ENCODE peak calls at places on chromosomes 13 and 19, in seven cellular contexts. One of them, this sample, is unnamed.

GRCh38 chr13:44149821-44150220 is 223.8 kb upstream of the SERP2 start:
- DNase-seq in HFF-Myc: no peak
- DNase-seq in fibroblast of pulmonary artery: no peak
- DNase-seq in fibroblast of mammary gland: no peak
- DNase-seq in globus pallidus: no peak
- DNase-seq in COLO829: no peak
- DNase-seq in osteocyte: no peak
- DNase-seq in this sample: no peak

GRCh38 chr19:47891622-47891922 is 5.5 kb upstream of the SULT2A1 start:
- DNase-seq in HFF-Myc: no peak
- DNase-seq in fibroblast of pulmonary artery: no peak
- DNase-seq in osteocyte: no peak
- DNase-seq in COLO829: no peak
- DNase-seq in globus pallidus: no peak
- DNase-seq in fibroblast of mammary gland: no peak
- DNase-seq in this sample: no peak

GRCh38 chr13:73893833-73894232 is 240.4 kb downstream of the KLF12 start:
- DNase-seq in osteocyte: no peak
- DNase-seq in fibroblast of pulmonary artery: no peak
- DNase-seq in fibroblast of mammary gland: no peak
- DNase-seq in COLO829: no peak
- DNase-seq in HFF-Myc: no peak
- DNase-seq in globus pallidus: no peak
- DNase-seq in this sample: no peak

GRCh38 chr19:10797541-10798256 is 38.3 kb downstream of the TMED1 start:
- DNase-seq in fibroblast of mammary gland: no peak
- DNase-seq in osteocyte: no peak
- DNase-seq in HFF-Myc: no peak
- DNase-seq in globus pallidus: peak; percentile 27
- DNase-seq in fibroblast of pulmonary artery: peak; percentile 49
- DNase-seq in COLO829: no peak
- DNase-seq in this sample: peak; percentile 76

GRCh38 chr13:38348890-38349289 is 761 bp upstream of the UFM1 start:
- DNase-seq in fibroblast of pulmonary artery: peak; percentile 31
- DNase-seq in COLO829: peak; percentile 22
- DNase-seq in fibroblast of mammary gland: peak; percentile 64
- DNase-seq in osteocyte: no peak
- DNase-seq in HFF-Myc: no peak
- DNase-seq in globus pallidus: peak; percentile 6
- DNase-seq in this sample: no peak

GRCh38 chr19:7418575-7418974 is 69.8 kb downstream of the ARHGEF18 start:
- DNase-seq in globus pallidus: no peak
- DNase-seq in HFF-Myc: no peak
- DNase-seq in fibroblast of pulmonary artery: no peak
- DNase-seq in osteocyte: no peak
- DNase-seq in fibroblast of mammary gland: no peak
- DNase-seq in COLO829: no peak
- DNase-seq in this sample: no peak

GRCh38 chr19:31266196-31266595 is 83.0 kb downstream of the TSHZ3 start:
- DNase-seq in osteocyte: no peak
- DNase-seq in COLO829: no peak
- DNase-seq in HFF-Myc: no peak
- DNase-seq in globus pallidus: no peak
- DNase-seq in fibroblast of mammary gland: no peak
- DNase-seq in fibroblast of pulmonary artery: no peak
- DNase-seq in this sample: no peak

GRCh38 chr19:35528218-35529038 is at the start of gene SBSN:
- DNase-seq in HFF-Myc: no peak
- DNase-seq in COLO829: no peak
- DNase-seq in osteocyte: no peak
- DNase-seq in fibroblast of mammary gland: peak; percentile 93
- DNase-seq in fibroblast of pulmonary artery: peak; percentile 68
- DNase-seq in globus pallidus: no peak
- DNase-seq in this sample: no peak

GRCh38 chr19:7677664-7678311 is 898 bp downstream of the MCEMP1 start:
- DNase-seq in osteocyte: no peak
- DNase-seq in globus pallidus: no peak
- DNase-seq in COLO829: no peak
- DNase-seq in fibroblast of mammary gland: no peak
- DNase-seq in HFF-Myc: no peak
- DNase-seq in fibroblast of pulmonary artery: no peak
- DNase-seq in this sample: no peak

GRCh38 chr13:34421849-34422475 is 520.1 kb upstream of the NBEA start:
- DNase-seq in fibroblast of pulmonary artery: peak; percentile 7
- DNase-seq in osteocyte: no peak
- DNase-seq in globus pallidus: no peak
- DNase-seq in COLO829: no peak
- DNase-seq in fibroblast of mammary gland: no peak
- DNase-seq in HFF-Myc: no peak
- DNase-seq in this sample: no peak

GRCh38 chr13:85148009-85148408 is 651.2 kb downstream of the SLITRK6 start:
- DNase-seq in HFF-Myc: no peak
- DNase-seq in COLO829: no peak
- DNase-seq in globus pallidus: peak; percentile 2
- DNase-seq in fibroblast of mammary gland: no peak
- DNase-seq in fibroblast of pulmonary artery: peak; percentile 53
- DNase-seq in osteocyte: no peak
- DNase-seq in this sample: no peak

GRCh38 chr13:25744176-25744575 is 307.6 kb downstream of the SHISA2 start:
- DNase-seq in HFF-Myc: no peak
- DNase-seq in fibroblast of pulmonary artery: no peak
- DNase-seq in fibroblast of mammary gland: no peak
- DNase-seq in osteocyte: no peak
- DNase-seq in COLO829: no peak
- DNase-seq in globus pallidus: no peak
- DNase-seq in this sample: no peak

GRCh38 chr13:67299072-67299635 is 69.0 kb upstream of the PCDH9 start:
- DNase-seq in COLO829: peak; percentile 14
- DNase-seq in HFF-Myc: no peak
- DNase-seq in fibroblast of pulmonary artery: peak; percentile 94
- DNase-seq in fibroblast of mammary gland: peak; percentile 95
- DNase-seq in osteocyte: no peak
- DNase-seq in globus pallidus: no peak
- DNase-seq in this sample: no peak

GRCh38 chr19:5243878-5244277 is 96.7 kb downstream of the PTPRS start:
- DNase-seq in globus pallidus: no peak
- DNase-seq in fibroblast of mammary gland: no peak
- DNase-seq in HFF-Myc: no peak
- DNase-seq in COLO829: no peak
- DNase-seq in fibroblast of pulmonary artery: no peak
- DNase-seq in osteocyte: no peak
- DNase-seq in this sample: no peak

GRCh38 chr19:57245066-57245465 is 4.6 kb downstream of the ZNF805 start:
- DNase-seq in HFF-Myc: no peak
- DNase-seq in globus pallidus: no peak
- DNase-seq in fibroblast of pulmonary artery: no peak
- DNase-seq in osteocyte: no peak
- DNase-seq in COLO829: no peak
- DNase-seq in fibroblast of mammary gland: no peak
- DNase-seq in this sample: no peak

This sample was measured in naive thymus-derived CD4-positive, alpha-beta T cell.